ENCODE peak calls at places on chromosomes 4 and X, in ten cellular contexts. B, R, N, J, O, G, X, L, V and C are unnamed samples.

GRCh38 chr4:187617117-187617516 is 378.5 kb upstream of the ZFP42 start:
- DNase-seq in B (no peak), R (no peak), N (no peak), J (no peak), O (no peak), G (no peak), X (no peak), L (no peak), V (no peak), C (no peak)

GRCh38 chr4:108725457-108725856 is 37.4 kb downstream of the ETNPPL start:
- DNase-seq in B (no peak), R (no peak), N (no peak), J (no peak), O (no peak), G (no peak), X (peak), L (no peak), V (no peak), C (no peak)

GRCh38 chr4:141346144-141346543 is 125.4 kb downstream of the ZNF330 start:
- DNase-seq in B (peak), R (no peak), N (no peak), J (peak), O (no peak), G (no peak), X (peak), L (no peak), V (no peak), C (no peak)

GRCh38 chr4:86664959-86665358 is 70.8 kb downstream of the PTPN13 start:
- DNase-seq in B (peak), R (no peak), N (no peak), J (no peak), O (no peak), G (no peak), X (peak), L (no peak), V (peak), C (peak)

GRCh38 chr4:122963222-122963621 is 40.8 kb upstream of the NUDT6 start:
- DNase-seq in B (peak), R (no peak), N (no peak), J (no peak), O (no peak), G (no peak), X (peak), L (no peak), V (no peak), C (no peak)

GRCh38 chr4:120874792-120875774 is 47.4 kb downstream of the PRDM5 start:
- DNase-seq in B (no peak), R (no peak), N (no peak), J (no peak), O (no peak), G (no peak), X (no peak), L (no peak), V (no peak), C (no peak)

GRCh38 chr4:184448828-184449227 is 25.5 kb downstream of the IRF2 start:
- DNase-seq in B (peak), R (no peak), N (no peak), J (peak), O (peak), G (no peak), X (peak), L (no peak), V (no peak), C (no peak)

GRCh38 chr4:7967501-7968261 is 28.0 kb upstream of the AFAP1 start:
- DNase-seq in B (peak), R (peak), N (no peak), J (peak), O (no peak), G (no peak), X (peak), L (no peak), V (no peak), C (no peak)

GRCh38 chr4:184854673-184855072 is 28.9 kb upstream of the ACSL1 start:
- DNase-seq in B (no peak), R (no peak), N (no peak), J (no peak), O (no peak), G (no peak), X (no peak), L (no peak), V (no peak), C (no peak)

GRCh38 chr4:41693629-41694028 is 54.9 kb downstream of the PHOX2B start:
- DNase-seq in B (peak), R (no peak), N (no peak), J (peak), O (no peak), G (no peak), X (peak), L (no peak), V (no peak), C (no peak)

GRCh38 chr4:147547314-147548056 is 66.6 kb downstream of the EDNRA start:
- DNase-seq in B (peak), R (no peak), N (no peak), J (no peak), O (no peak), G (no peak), X (peak), L (no peak), V (peak), C (peak)

GRCh38 chr4:7634611-7635010 is 199.9 kb upstream of the PSAPL1 start:
- DNase-seq in B (no peak), R (no peak), N (no peak), J (no peak), O (no peak), G (no peak), X (no peak), L (no peak), V (no peak), C (no peak)

GRCh38 chr4:71460368-71460767 is 121.5 kb downstream of the SLC4A4 start:
- DNase-seq in B (no peak), R (no peak), N (no peak), J (no peak), O (no peak), G (no peak), X (no peak), L (no peak), V (no peak), C (no peak)

GRCh38 chr4:86054676-86055075 is 305.2 kb downstream of the MAPK10 start:
- DNase-seq in B (no peak), R (no peak), N (no peak), J (no peak), O (no peak), G (no peak), X (peak), L (no peak), V (no peak), C (no peak)

GRCh38 chrX:45811307-45811706 is 610.6 kb upstream of the DIPK2B start:
- DNase-seq in B (no peak), R (no peak), N (no peak), J (no peak), O (no peak), G (no peak), X (no peak), L (no peak), V (no peak), C (no peak)

GRCh38 chr4:152063301-152064235 is 302.8 kb upstream of the GATB start:
- DNase-seq in B (peak), R (no peak), N (no peak), J (no peak), O (no peak), G (no peak), X (no peak), L (no peak), V (no peak), C (no peak)

GRCh38 chrX:40845331-40845911 is 110.1 kb upstream of the MED14 start:
- DNase-seq in B (peak), R (no peak), N (no peak), J (peak), O (peak), G (no peak), X (peak), L (no peak), V (peak), C (peak)

GRCh38 chr4:147940144-147940543 is 208.3 kb downstream of the ARHGAP10 start:
- DNase-seq in B (peak), R (no peak), N (no peak), J (no peak), O (no peak), G (no peak), X (no peak), L (no peak), V (no peak), C (no peak)

GRCh38 chrX:72102760-72103159 is 29.0 kb downstream of the RTL5 start:
- DNase-seq in B (no peak), R (peak), N (no peak), J (peak), O (no peak), G (no peak), X (no peak), L (no peak), V (no peak), C (peak)

GRCh38 chr4:43089730-43090129 is 197.2 kb downstream of the GRXCR1 start:
- DNase-seq in B (peak), R (no peak), N (no peak), J (no peak), O (no peak), G (no peak), X (no peak), L (no peak), V (no peak), C (peak)

GRCh38 chr4:37648084-37648817 is 37.9 kb downstream of the RELL1 start:
- DNase-seq in B (peak), R (no peak), N (no peak), J (peak), O (peak), G (peak), X (peak), L (peak), V (peak), C (peak)

GRCh38 chr4:157763490-157763889 is 409.3 kb downstream of the GASK1B start:
- DNase-seq in B (no peak), R (no peak), N (no peak), J (no peak), O (no peak), G (no peak), X (no peak), L (no peak), V (no peak), C (no peak)

GRCh38 chr4:76811604-76812412 is 86.1 kb downstream of the SOWAHB start:
- DNase-seq in B (peak), R (no peak), N (no peak), J (no peak), O (peak), G (no peak), X (peak), L (peak), V (peak), C (no peak)

GRCh38 chr4:56050584-56050983 is 101.8 kb downstream of the CEP135 start:
- DNase-seq in B (no peak), R (no peak), N (no peak), J (no peak), O (no peak), G (no peak), X (no peak), L (no peak), V (no peak), C (no peak)
- H3K4me3 ChIP-seq in B (no peak), R (no peak), N (no peak), J (peak), O (no peak), G (no peak), X (no peak), L (no peak), V (no peak), C (no peak)

DNA sequence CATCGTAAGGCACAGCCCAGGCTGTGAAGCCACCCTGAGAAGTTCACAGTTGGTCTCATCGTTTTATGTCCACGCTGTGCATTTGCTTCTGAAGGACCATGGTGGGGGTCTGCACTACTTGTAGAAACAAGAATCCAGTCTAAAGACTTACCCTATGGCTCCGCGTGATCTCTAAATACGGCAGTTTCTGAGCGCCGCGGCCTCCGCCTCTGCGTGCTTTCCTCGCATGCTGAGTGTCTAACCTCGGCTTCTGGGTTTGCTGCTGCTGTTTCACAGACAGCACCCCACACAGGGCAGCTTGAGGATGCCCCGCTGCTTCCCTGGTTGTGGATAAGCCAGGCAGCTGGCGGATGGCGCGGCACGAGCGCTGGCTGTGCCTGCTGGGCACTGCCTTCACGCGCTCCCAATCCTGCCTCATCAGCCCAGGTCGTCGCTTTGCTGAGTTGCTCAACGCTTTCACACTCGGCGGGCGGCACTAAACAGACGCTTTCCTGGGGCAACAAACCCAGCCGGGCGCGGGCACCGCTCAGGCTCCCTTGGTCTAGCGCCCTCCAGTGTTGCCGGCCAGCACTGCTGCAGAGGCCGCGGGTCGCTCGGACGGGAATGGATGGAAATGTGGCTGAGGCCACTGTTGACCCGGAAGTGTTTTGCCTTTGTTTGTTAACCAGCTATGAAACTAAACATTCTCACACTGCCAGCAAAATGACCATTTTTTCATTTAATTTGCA is 39.2 kb downstream of the FGFRL1 start:
- DNase-seq in B (no peak), R (peak), N (no peak), J (peak), O (no peak), G (peak), X (no peak), L (no peak), V (no peak), C (no peak)
- TF ChIP-seq CTCF in B (peak), R (no peak), N (peak), J (peak), O (no peak), G (no peak), X (peak), L (no peak), V (no peak), C (peak)

GRCh38 chrX:140090800-140091275 is 125.5 kb upstream of the CXorf66 start:
- DNase-seq in B (no peak), R (no peak), N (no peak), J (no peak), O (no peak), G (no peak), X (peak), L (no peak), V (no peak), C (no peak)
- H3K4me3 ChIP-seq in B (peak), R (no peak), N (no peak), J (no peak), O (no peak), G (no peak), X (peak), L (peak), V (peak), C (peak)

GRCh38 chrX:100652266-100652665 is 8.3 kb downstream of the SRPX2 start:
- DNase-seq in B (no peak), R (no peak), N (no peak), J (no peak), O (no peak), G (no peak), X (no peak), L (no peak), V (no peak), C (no peak)

GRCh38 chrX:100649550-100650356 is 5.8 kb downstream of the SRPX2 start:
- DNase-seq in B (peak), R (peak), N (no peak), J (peak), O (peak), G (peak), X (peak), L (peak), V (peak), C (no peak)

GRCh38 chrX:100650841-100651240 is 6.8 kb downstream of the SRPX2 start:
- DNase-seq in B (no peak), R (no peak), N (no peak), J (no peak), O (no peak), G (no peak), X (no peak), L (no peak), V (no peak), C (no peak)

GRCh38 chrX:100658936-100659335 is 14.9 kb downstream of the SRPX2 start:
- DNase-seq in B (no peak), R (no peak), N (no peak), J (peak), O (no peak), G (no peak), X (no peak), L (no peak), V (no peak), C (no peak)

GRCh38 chrX:100654256-100654655 is 10.3 kb downstream of the SRPX2 start:
- DNase-seq in B (no peak), R (no peak), N (no peak), J (peak), O (no peak), G (no peak), X (peak), L (no peak), V (no peak), C (no peak)
- TF ChIP-seq CTCF in B (peak), R (no peak), N (no peak), J (peak), O (no peak), G (no peak), X (no peak), L (no peak), V (peak), C (peak)

GRCh38 chrX:50812995-50813842 is 775 bp downstream of the SHROOM4 start:
- DNase-seq in B (peak), R (peak), N (no peak), J (peak), O (peak), G (peak), X (peak), L (peak), V (no peak), C (no peak)
- H3K4me3 ChIP-seq in B (peak), R (peak), N (peak), J (peak), O (peak), G (peak), X (peak), L (peak), V (peak), C (peak)

GRCh38 chrX:50978920-50979660 is 68.6 kb downstream of the BMP15 start:
- DNase-seq in B (peak), R (no peak), N (no peak), J (no peak), O (peak), G (no peak), X (no peak), L (no peak), V (no peak), C (no peak)
- TF ChIP-seq CTCF in B (no peak), R (no peak), N (no peak), J (no peak), O (no peak), G (no peak), X (no peak), L (no peak), V (no peak), C (no peak)

GRCh38 chrX:56231706-56232105 is 450 bp upstream of the KLF8 start:
- DNase-seq in B (no peak), R (no peak), N (no peak), J (no peak), O (no peak), G (no peak), X (no peak), L (no peak), V (no peak), C (no peak)
- H3K4me3 ChIP-seq in B (peak), R (no peak), N (no peak), J (no peak), O (peak), G (peak), X (no peak), L (peak), V (no peak), C (peak)

GRCh38 chr4:36285784-36286480 is 4.5 kb downstream of the DTHD1 start:
- DNase-seq in B (no peak), R (no peak), N (no peak), J (no peak), O (no peak), G (no peak), X (no peak), L (no peak), V (no peak), C (peak)
- TF ChIP-seq CTCF in B (no peak), R (no peak), N (peak), J (no peak), O (no peak), G (no peak), X (no peak), L (no peak), V (no peak), C (no peak)

GRCh38 chr4:89300490-89300889 is 7.1 kb downstream of the GPRIN3 start:
- DNase-seq in B (no peak), R (no peak), N (no peak), J (no peak), O (no peak), G (no peak), X (no peak), L (no peak), V (no peak), C (no peak)
- H3K4me3 ChIP-seq in B (no peak), R (no peak), N (no peak), J (no peak), O (no peak), G (no peak), X (no peak), L (no peak), V (no peak), C (no peak)

DNA sequence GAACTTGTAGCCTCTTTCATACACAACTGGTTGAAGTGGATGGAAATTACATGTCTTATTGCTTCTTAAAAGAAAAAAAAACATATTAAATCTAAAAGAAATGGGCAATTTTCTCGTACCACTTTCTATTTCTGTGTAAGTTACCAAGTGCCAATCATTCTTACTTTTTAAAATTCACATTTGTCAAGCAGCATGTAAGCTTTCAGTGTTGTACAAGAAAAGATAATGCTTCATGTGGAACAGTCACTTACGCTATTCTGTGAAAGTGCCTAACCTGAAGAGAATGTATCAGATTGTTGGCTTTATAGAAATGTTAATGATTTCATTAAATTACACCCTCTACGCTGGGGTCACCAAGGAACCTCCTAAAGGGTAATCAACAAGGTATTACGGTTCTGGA is 4.4 kb upstream of the DCTD start:
- DNase-seq in B (no peak), R (no peak), N (no peak), J (no peak), O (no peak), G (no peak), X (no peak), L (no peak), V (no peak), C (no peak)
- TF ChIP-seq CTCF in B (no peak), R (no peak), N (no peak), J (no peak), O (no peak), G (no peak), X (no peak), L (no peak), V (no peak), C (no peak)